ENCODE peak calls at places on chromosome 11, in seven cellular contexts. One of them, this sample, is unnamed.
A peak's percentile ranks its signal among the peaks of the same experiment; 100 is the strongest.

GRCh38 chr11:61602775-61603569 is 22.1 kb upstream of the SYT7 start:
- DNase-seq in pancreas: peak; percentile 44
- DNase-seq in vagina: peak; percentile 97
- DNase-seq in lower leg skin: peak; percentile 97
- DNase-seq in fibroblast of lung: peak; percentile 97
- DNase-seq in PC-3: peak; percentile 80
- DNase-seq in CD8-positive, alpha-beta T cell: no peak
- DNase-seq in this sample: peak; percentile 67

GRCh38 chr11:94553938-94554337 is 10.2 kb downstream of the FUT4 start:
- DNase-seq in pancreas: no peak
- DNase-seq in vagina: no peak
- DNase-seq in lower leg skin: no peak
- DNase-seq in fibroblast of lung: peak; percentile 74
- DNase-seq in PC-3: peak; percentile 87
- DNase-seq in CD8-positive, alpha-beta T cell: no peak
- DNase-seq in this sample: peak; percentile 36

GRCh38 chr11:59849129-59849528 is 3.8 kb upstream of the CBLIF start:
- DNase-seq in pancreas: no peak
- DNase-seq in vagina: no peak
- DNase-seq in lower leg skin: no peak
- DNase-seq in fibroblast of lung: no peak
- DNase-seq in PC-3: no peak
- DNase-seq in CD8-positive, alpha-beta T cell: no peak
- DNase-seq in this sample: no peak

GRCh38 chr11:112942966-112943643 is 18.1 kb upstream of the NCAM1 start:
- DNase-seq in pancreas: no peak
- DNase-seq in vagina: no peak
- DNase-seq in lower leg skin: no peak
- DNase-seq in fibroblast of lung: no peak
- DNase-seq in PC-3: no peak
- DNase-seq in CD8-positive, alpha-beta T cell: no peak
- DNase-seq in this sample: no peak

GRCh38 chr11:106098893-106099553 is 21.6 kb downstream of the AASDHPPT start:
- DNase-seq in pancreas: no peak
- DNase-seq in vagina: no peak
- DNase-seq in lower leg skin: no peak
- DNase-seq in fibroblast of lung: no peak
- DNase-seq in PC-3: no peak
- DNase-seq in CD8-positive, alpha-beta T cell: no peak
- DNase-seq in this sample: no peak

GRCh38 chr11:93031386-93031785 is 61.9 kb downstream of the MTNR1B start:
- DNase-seq in pancreas: no peak
- DNase-seq in vagina: no peak
- DNase-seq in lower leg skin: no peak
- DNase-seq in fibroblast of lung: peak; percentile 92
- DNase-seq in PC-3: no peak
- DNase-seq in CD8-positive, alpha-beta T cell: no peak
- DNase-seq in this sample: no peak

GRCh38 chr11:4059424-4059823 is 35.2 kb upstream of the RRM1 start:
- DNase-seq in pancreas: no peak
- DNase-seq in vagina: no peak
- DNase-seq in lower leg skin: no peak
- DNase-seq in fibroblast of lung: no peak
- DNase-seq in PC-3: no peak
- DNase-seq in CD8-positive, alpha-beta T cell: no peak
- DNase-seq in this sample: no peak

GRCh38 chr11:46330154-46330886 is 16.9 kb upstream of the DGKZ start:
- DNase-seq in pancreas: no peak
- DNase-seq in vagina: no peak
- DNase-seq in lower leg skin: no peak
- DNase-seq in fibroblast of lung: no peak
- DNase-seq in PC-3: no peak
- DNase-seq in CD8-positive, alpha-beta T cell: no peak
- DNase-seq in this sample: no peak

GRCh38 chr11:106594751-106595351 is 423.4 kb downstream of the GUCY1A2 start:
- DNase-seq in pancreas: no peak
- DNase-seq in vagina: no peak
- DNase-seq in lower leg skin: no peak
- DNase-seq in fibroblast of lung: peak; percentile 16
- DNase-seq in PC-3: peak; percentile 73
- DNase-seq in CD8-positive, alpha-beta T cell: no peak
- DNase-seq in this sample: no peak

GRCh38 chr11:353315-353857 is 15.9 kb upstream of the B4GALNT4 start:
- DNase-seq in pancreas: peak; percentile 92
- DNase-seq in vagina: no peak
- DNase-seq in lower leg skin: peak; percentile 96
- DNase-seq in fibroblast of lung: peak; percentile 70
- DNase-seq in PC-3: peak; percentile 13
- DNase-seq in CD8-positive, alpha-beta T cell: no peak
- DNase-seq in this sample: no peak

GRCh38 chr11:15539645-15540044 is 424.9 kb downstream of the INSC start:
- DNase-seq in pancreas: no peak
- DNase-seq in vagina: no peak
- DNase-seq in lower leg skin: no peak
- DNase-seq in fibroblast of lung: no peak
- DNase-seq in PC-3: no peak
- DNase-seq in CD8-positive, alpha-beta T cell: no peak
- DNase-seq in this sample: no peak

DNA sequence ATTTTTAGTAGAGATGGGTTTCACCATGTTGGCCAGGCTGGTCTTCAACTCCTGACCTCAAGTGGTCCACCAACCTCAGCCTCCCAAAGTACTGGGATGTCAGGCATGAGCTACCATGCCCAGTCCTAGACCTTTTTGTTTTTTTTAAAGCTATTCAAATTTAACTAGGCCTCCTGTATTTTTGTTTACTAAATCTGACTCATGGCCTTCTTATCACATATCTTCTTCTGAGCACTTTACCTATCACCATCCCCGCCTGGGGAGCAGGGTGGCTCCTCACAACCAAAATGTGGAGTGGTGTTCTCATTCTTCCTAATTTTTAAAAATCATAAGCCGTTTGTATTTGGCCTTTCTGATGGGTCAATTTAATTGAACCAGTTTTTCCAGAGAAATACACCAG is 92.6 kb downstream of the DBX1 start:
- DNase-seq in pancreas: no peak
- DNase-seq in vagina: no peak
- DNase-seq in lower leg skin: no peak
- DNase-seq in fibroblast of lung: no peak
- DNase-seq in PC-3: no peak
- DNase-seq in CD8-positive, alpha-beta T cell: no peak
- DNase-seq in this sample: no peak
- TF ChIP-seq CTCF in pancreas: no peak
- TF ChIP-seq CTCF in vagina: no peak
- TF ChIP-seq CTCF in lower leg skin: no peak
- TF ChIP-seq CTCF in fibroblast of lung: no peak
- TF ChIP-seq CTCF in PC-3: no peak
- TF ChIP-seq CTCF in CD8-positive, alpha-beta T cell: no peak
- TF ChIP-seq CTCF in this sample: no peak

DNA sequence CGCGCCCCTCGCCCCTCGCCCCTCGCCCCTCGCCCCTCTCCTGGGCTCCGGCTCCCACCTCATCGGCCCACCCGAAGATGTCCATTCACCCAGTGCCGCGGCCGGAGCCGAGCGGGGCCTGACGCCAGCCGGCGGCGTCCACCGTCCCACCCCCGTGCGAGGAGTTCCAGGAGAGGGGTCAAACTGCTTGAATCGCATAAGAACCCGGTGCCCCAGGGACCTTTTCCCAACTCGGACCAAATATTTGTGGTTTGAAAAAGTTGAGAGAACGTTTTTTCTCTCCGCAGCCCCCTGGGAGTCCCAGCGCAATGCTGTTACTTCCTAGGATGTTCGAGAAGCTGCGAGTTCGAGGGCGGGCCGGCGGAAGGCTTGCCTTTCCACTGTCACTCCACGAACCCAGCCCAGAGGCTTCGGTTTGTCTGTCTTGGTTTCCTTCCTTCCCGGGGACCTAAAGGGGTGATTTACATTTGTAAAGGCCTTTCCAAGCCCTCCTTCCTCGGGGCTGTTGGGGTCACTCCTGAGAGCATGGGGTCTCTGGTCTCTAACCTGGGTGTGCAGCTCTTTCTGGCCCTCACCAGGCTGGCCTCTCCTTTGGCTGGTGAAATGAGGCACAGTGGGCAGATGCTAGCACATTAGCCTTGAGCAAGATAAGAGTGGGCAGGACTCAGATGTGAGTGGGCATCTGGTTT is 38.0 kb downstream of the ETS1 start:
- DNase-seq in pancreas: peak; percentile 30
- DNase-seq in vagina: no peak
- DNase-seq in lower leg skin: no peak
- DNase-seq in fibroblast of lung: no peak
- DNase-seq in PC-3: no peak
- DNase-seq in CD8-positive, alpha-beta T cell: no peak
- DNase-seq in this sample: no peak
- H3K4me3 ChIP-seq in pancreas: peak overlapping the region; percentile 36
- H3K4me3 ChIP-seq in vagina: peak overlapping the region; percentile 44
- H3K4me3 ChIP-seq in lower leg skin: no peak overlapping the region
- H3K4me3 ChIP-seq in fibroblast of lung: peak overlapping the region; percentile 31
- H3K4me3 ChIP-seq in PC-3: no peak overlapping the region
- H3K4me3 ChIP-seq in CD8-positive, alpha-beta T cell: no peak overlapping the region
- H3K4me3 ChIP-seq in this sample: no peak overlapping the region

GRCh38 chr11:126718319-126718718 is 282.3 kb downstream of the KIRREL3 start:
- DNase-seq in pancreas: no peak
- DNase-seq in vagina: no peak
- DNase-seq in lower leg skin: no peak
- DNase-seq in fibroblast of lung: no peak
- DNase-seq in PC-3: no peak
- DNase-seq in CD8-positive, alpha-beta T cell: no peak
- DNase-seq in this sample: no peak

GRCh38 chr11:126719740-126720139 is 280.8 kb downstream of the KIRREL3 start:
- DNase-seq in pancreas: no peak
- DNase-seq in vagina: no peak
- DNase-seq in lower leg skin: no peak
- DNase-seq in fibroblast of lung: no peak
- DNase-seq in PC-3: no peak
- DNase-seq in CD8-positive, alpha-beta T cell: no peak
- DNase-seq in this sample: no peak

GRCh38 chr11:126712017-126712625 is 288.4 kb downstream of the KIRREL3 start:
- DNase-seq in pancreas: no peak
- DNase-seq in vagina: no peak
- DNase-seq in lower leg skin: no peak
- DNase-seq in fibroblast of lung: no peak
- DNase-seq in PC-3: no peak
- DNase-seq in CD8-positive, alpha-beta T cell: no peak
- DNase-seq in this sample: no peak

GRCh38 chr11:126720539-126721235 is 279.9 kb downstream of the KIRREL3 start:
- DNase-seq in pancreas: no peak
- DNase-seq in vagina: no peak
- DNase-seq in lower leg skin: no peak
- DNase-seq in fibroblast of lung: peak; percentile 21
- DNase-seq in PC-3: no peak
- DNase-seq in CD8-positive, alpha-beta T cell: no peak
- DNase-seq in this sample: no peak

DNA sequence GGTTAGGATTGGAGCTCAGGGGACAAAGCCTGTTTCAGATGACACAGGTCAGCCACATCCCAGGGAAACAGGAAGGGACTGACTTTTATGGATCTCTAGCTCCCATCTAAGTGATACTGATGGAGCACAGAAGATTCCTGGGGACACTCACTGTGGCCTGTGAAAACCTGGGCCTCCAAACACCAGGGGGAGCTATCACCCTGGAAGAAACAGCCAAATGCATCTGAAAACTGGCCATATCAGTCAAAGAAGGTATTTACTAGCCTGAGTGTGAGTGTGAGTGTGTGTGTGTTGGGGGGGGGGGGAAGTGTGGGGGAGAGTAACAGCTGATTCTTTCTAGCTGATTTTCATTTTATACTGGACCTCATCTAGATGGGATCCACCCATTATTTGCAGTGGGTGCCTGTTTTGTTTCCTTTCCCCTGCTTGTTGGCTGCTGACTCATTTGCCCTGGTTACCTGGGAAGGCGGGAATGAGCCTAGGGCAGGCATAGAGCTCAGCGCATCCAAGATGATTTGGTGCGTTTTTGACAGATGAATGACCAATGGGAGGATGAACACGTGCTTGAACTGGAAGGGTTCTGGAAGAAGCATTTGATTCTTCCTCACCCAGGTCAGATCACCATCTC is 284.0 kb downstream of the KIRREL3 start:
- DNase-seq in pancreas: peak; percentile 46
- DNase-seq in vagina: no peak
- DNase-seq in lower leg skin: no peak
- DNase-seq in fibroblast of lung: peak; percentile 33
- DNase-seq in PC-3: peak; percentile 48
- DNase-seq in CD8-positive, alpha-beta T cell: no peak
- DNase-seq in this sample: no peak
- TF ChIP-seq CTCF in pancreas: no peak
- TF ChIP-seq CTCF in vagina: peak; percentile 23
- TF ChIP-seq CTCF in lower leg skin: no peak
- TF ChIP-seq CTCF in fibroblast of lung: peak; percentile 73
- TF ChIP-seq CTCF in PC-3: peak; percentile 68
- TF ChIP-seq CTCF in CD8-positive, alpha-beta T cell: no peak
- TF ChIP-seq CTCF in this sample: peak; percentile 78

GRCh38 chr11:9571071-9571765 is 2.3 kb upstream of the WEE1 start:
- DNase-seq in pancreas: no peak
- DNase-seq in vagina: no peak
- DNase-seq in lower leg skin: no peak
- DNase-seq in fibroblast of lung: no peak
- DNase-seq in PC-3: no peak
- DNase-seq in CD8-positive, alpha-beta T cell: no peak
- DNase-seq in this sample: no peak

GRCh38 chr11:9569588-9570164 is 3.8 kb upstream of the WEE1 start:
- DNase-seq in pancreas: no peak
- DNase-seq in vagina: no peak
- DNase-seq in lower leg skin: no peak
- DNase-seq in fibroblast of lung: no peak
- DNase-seq in PC-3: no peak
- DNase-seq in CD8-positive, alpha-beta T cell: no peak
- DNase-seq in this sample: no peak

GRCh38 chr11:9573054-9573774 is at the start of gene WEE1:
- DNase-seq in pancreas: peak; percentile 99
- DNase-seq in vagina: peak; percentile 98
- DNase-seq in lower leg skin: peak; percentile 100
- DNase-seq in fibroblast of lung: peak; percentile 97
- DNase-seq in PC-3: peak; percentile 98
- DNase-seq in CD8-positive, alpha-beta T cell: peak; percentile 96
- DNase-seq in this sample: peak; percentile 94

GRCh38 chr11:9570313-9570712 is 3.2 kb upstream of the WEE1 start:
- DNase-seq in pancreas: no peak
- DNase-seq in vagina: no peak
- DNase-seq in lower leg skin: no peak
- DNase-seq in fibroblast of lung: no peak
- DNase-seq in PC-3: no peak
- DNase-seq in CD8-positive, alpha-beta T cell: no peak
- DNase-seq in this sample: no peak

DNA sequence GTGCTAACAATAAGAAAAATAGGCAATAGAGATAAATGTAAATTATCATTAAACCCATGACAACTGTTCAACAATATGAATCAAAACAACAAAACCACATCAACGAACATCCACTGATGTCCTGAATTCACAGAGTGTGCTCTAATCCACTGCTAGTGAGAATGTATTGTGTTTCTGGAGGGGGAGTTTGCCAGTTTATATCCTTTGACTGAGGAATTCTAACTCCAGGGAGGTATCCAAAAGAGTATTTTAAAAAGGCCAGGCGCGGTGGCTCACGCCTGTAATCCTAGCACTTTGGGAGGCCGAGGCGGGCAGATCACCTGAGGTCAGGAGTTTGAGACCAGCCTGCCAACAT is 1.7 kb upstream of the WEE1 start:
- DNase-seq in pancreas: no peak
- DNase-seq in vagina: no peak
- DNase-seq in lower leg skin: no peak
- DNase-seq in fibroblast of lung: no peak
- DNase-seq in PC-3: no peak
- DNase-seq in CD8-positive, alpha-beta T cell: no peak
- DNase-seq in this sample: no peak
- H3K4me3 ChIP-seq in pancreas: no peak overlapping the region
- H3K4me3 ChIP-seq in vagina: no peak overlapping the region
- H3K4me3 ChIP-seq in lower leg skin: no peak overlapping the region
- H3K4me3 ChIP-seq in fibroblast of lung: no peak overlapping the region
- H3K4me3 ChIP-seq in PC-3: no peak overlapping the region
- H3K4me3 ChIP-seq in CD8-positive, alpha-beta T cell: no peak overlapping the region
- H3K4me3 ChIP-seq in this sample: no peak overlapping the region